ENCODE peak calls at places on chromosomes 13 and 19, in nine cellular contexts. S is GM23338, U is suprapubic skin, E is vagina, F is SK-N-MC, T is upper lobe of left lung, B is sigmoid colon, K is breast epithelium, V is prostate gland. C is an unnamed sample.

GRCh38 chr13:51817717-51818116 is 13.8 kb upstream of the DHRS12 start:
- DNase-seq in S (no peak), U (no peak), E (no peak), F (no peak), T (no peak), B (peak), K (no peak), V (no peak), C (no peak)

GRCh38 chr19:2542341-2543069 is 66.6 kb downstream of the GADD45B start:
- DNase-seq in S (peak), U (no peak), E (no peak), F (no peak), T (no peak), B (no peak), K (no peak), V (no peak), C (no peak)

GRCh38 chr13:43036386-43037220 is 13.2 kb downstream of the DNAJC15 start:
- DNase-seq in S (peak), U (no peak), E (no peak), F (no peak), T (peak), B (peak), K (no peak), V (no peak), C (no peak)

GRCh38 chr13:44199627-44200207 is 173.9 kb upstream of the SERP2 start:
- DNase-seq in S (no peak), U (no peak), E (no peak), F (no peak), T (peak), B (no peak), K (peak), V (peak), C (peak)

GRCh38 chr19:46355234-46355990 is 8.5 kb downstream of the PPP5C start:
- DNase-seq in S (no peak), U (no peak), E (no peak), F (no peak), T (no peak), B (peak), K (no peak), V (no peak), C (no peak)

GRCh38 chr13:26621731-26622401 is 64.4 kb downstream of the WASF3 start:
- DNase-seq in S (no peak), U (no peak), E (no peak), F (no peak), T (no peak), B (no peak), K (no peak), V (no peak), C (no peak)

GRCh38 chr13:93233997-93234416 is 7.4 kb downstream of the GPC6 start:
- DNase-seq in S (peak), U (no peak), E (no peak), F (no peak), T (no peak), B (no peak), K (no peak), V (no peak), C (no peak)

GRCh38 chr13:90732049-90732448 is 615.4 kb upstream of the MIR17HG start:
- DNase-seq in S (peak), U (no peak), E (no peak), F (no peak), T (no peak), B (no peak), K (no peak), V (no peak), C (no peak)

GRCh38 chr13:95269756-95270155 is 31.5 kb downstream of the ABCC4 start:
- DNase-seq in S (no peak), U (no peak), E (no peak), F (no peak), T (no peak), B (no peak), K (no peak), V (no peak), C (no peak)

GRCh38 chr13:24148414-24149305 is 11.9 kb upstream of the SPATA13 start:
- DNase-seq in S (peak), U (no peak), E (no peak), F (no peak), T (peak), B (no peak), K (peak), V (peak), C (peak)

GRCh38 chr19:2061936-2062729 is 11.1 kb upstream of the MKNK2 start:
- DNase-seq in S (peak), U (no peak), E (no peak), F (no peak), T (peak), B (no peak), K (no peak), V (no peak), C (no peak)

GRCh38 chr13:71464673-71465072 is 402.3 kb downstream of the DACH1 start:
- DNase-seq in S (no peak), U (no peak), E (no peak), F (no peak), T (no peak), B (no peak), K (no peak), V (no peak), C (no peak)

GRCh38 chr13:25171517-25172302 is at the start of gene AMER2:
- DNase-seq in S (peak), U (no peak), E (no peak), F (no peak), T (no peak), B (peak), K (no peak), V (no peak), C (no peak)

GRCh38 chr13:102555914-102556553 is 40.8 kb upstream of the TPP2 start:
- DNase-seq in S (peak), U (no peak), E (no peak), F (no peak), T (no peak), B (no peak), K (no peak), V (no peak), C (no peak)

GRCh38 chr19:46913852-46914430 is 53.1 kb downstream of the ARHGAP35 start:
- DNase-seq in S (no peak), U (no peak), E (no peak), F (no peak), T (no peak), B (no peak), K (no peak), V (no peak), C (no peak)

GRCh38 chr13:100584901-100585300 is 3.7 kb downstream of the GGACT start:
- DNase-seq in S (peak), U (no peak), E (no peak), F (no peak), T (no peak), B (no peak), K (no peak), V (no peak), C (no peak)

GRCh38 chr19:6425732-6426686 is 1.4 kb upstream of the KHSRP start:
- DNase-seq in S (no peak), U (no peak), E (no peak), F (no peak), T (no peak), B (no peak), K (no peak), V (no peak), C (no peak)

GRCh38 chr19:3243851-3244700 is 19.6 kb downstream of the CELF5 start:
- DNase-seq in S (peak), U (no peak), E (no peak), F (no peak), T (no peak), B (no peak), K (no peak), V (no peak), C (peak)

GRCh38 chr19:15299568-15300409 is 32.5 kb downstream of the BRD4 start:
- DNase-seq in S (no peak), U (no peak), E (no peak), F (no peak), T (no peak), B (no peak), K (no peak), V (no peak), C (no peak)

DNA sequence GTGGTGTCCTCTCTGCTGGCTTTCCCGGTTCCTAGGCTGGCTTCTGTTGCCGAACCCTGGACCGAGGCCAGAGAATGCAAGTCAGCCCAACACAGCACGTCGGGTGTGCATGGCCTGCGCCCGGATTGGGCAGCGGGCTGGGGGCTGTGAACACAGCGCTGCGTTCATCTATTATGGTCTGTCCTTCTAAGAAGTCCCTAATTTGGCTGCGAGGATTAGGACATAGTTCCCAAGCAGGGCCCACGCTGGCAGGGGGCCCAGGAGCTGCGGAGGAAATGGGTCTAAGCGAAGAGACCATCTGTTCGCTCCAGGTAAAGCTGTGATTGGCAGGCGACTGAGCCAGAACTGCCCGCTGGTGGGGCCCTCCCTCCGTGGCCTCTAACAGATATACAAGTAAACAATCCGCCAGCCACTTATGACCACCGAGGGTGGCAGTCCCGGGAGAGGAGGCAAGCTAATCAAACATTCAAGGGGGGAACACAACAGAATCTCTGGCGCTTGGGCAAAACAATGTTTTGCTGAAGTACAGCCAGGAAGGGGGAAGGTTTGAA is 6.0 kb downstream of the SYCE2 start:
- DNase-seq in S (peak), U (peak), E (no peak), F (no peak), T (peak), B (peak), K (peak), V (peak), C (peak)
- TF ChIP-seq POLR2AphosphoS5 in S (peak), U (no peak), E (peak), F (no peak), T (no peak), B (peak), K (peak), V (peak), C (peak)

GRCh38 chr13:30898721-30899188 is 7.3 kb upstream of the MEDAG start:
- DNase-seq in S (no peak), U (no peak), E (no peak), F (no peak), T (peak), B (no peak), K (no peak), V (no peak), C (no peak)
- TF ChIP-seq POLR2AphosphoS5 in S (no peak), U (peak), E (peak), F (no peak), T (no peak), B (peak), K (peak), V (peak), C (peak)

DNA sequence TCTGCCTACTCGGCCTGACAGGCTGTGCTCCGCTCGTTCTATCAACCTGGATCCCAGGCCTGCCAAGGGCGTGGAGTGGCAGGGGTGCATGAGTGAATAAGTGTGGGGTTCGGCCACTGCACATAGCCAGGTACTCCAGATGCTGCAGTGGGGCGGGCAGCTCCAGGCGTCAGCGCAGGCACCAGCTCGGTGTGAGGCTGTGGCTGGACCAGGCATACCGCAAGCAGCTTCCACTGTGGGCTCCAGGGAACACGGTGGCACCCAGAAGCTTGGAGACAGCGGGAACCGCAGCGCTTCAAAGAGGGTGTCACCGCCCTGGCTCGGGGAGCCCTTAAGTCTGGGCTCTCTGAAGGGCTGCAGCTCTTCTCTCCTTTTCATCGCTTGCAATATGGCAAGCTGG is 1630.2 kb downstream of the OLFM4 start:
- DNase-seq in S (no peak), U (no peak), E (no peak), F (no peak), T (no peak), B (no peak), K (no peak), V (no peak), C (no peak)
- TF ChIP-seq POLR2AphosphoS5 in S (no peak), U (no peak), E (no peak), F (no peak), T (no peak), B (no peak), K (no peak), V (no peak), C (no peak)

DNA sequence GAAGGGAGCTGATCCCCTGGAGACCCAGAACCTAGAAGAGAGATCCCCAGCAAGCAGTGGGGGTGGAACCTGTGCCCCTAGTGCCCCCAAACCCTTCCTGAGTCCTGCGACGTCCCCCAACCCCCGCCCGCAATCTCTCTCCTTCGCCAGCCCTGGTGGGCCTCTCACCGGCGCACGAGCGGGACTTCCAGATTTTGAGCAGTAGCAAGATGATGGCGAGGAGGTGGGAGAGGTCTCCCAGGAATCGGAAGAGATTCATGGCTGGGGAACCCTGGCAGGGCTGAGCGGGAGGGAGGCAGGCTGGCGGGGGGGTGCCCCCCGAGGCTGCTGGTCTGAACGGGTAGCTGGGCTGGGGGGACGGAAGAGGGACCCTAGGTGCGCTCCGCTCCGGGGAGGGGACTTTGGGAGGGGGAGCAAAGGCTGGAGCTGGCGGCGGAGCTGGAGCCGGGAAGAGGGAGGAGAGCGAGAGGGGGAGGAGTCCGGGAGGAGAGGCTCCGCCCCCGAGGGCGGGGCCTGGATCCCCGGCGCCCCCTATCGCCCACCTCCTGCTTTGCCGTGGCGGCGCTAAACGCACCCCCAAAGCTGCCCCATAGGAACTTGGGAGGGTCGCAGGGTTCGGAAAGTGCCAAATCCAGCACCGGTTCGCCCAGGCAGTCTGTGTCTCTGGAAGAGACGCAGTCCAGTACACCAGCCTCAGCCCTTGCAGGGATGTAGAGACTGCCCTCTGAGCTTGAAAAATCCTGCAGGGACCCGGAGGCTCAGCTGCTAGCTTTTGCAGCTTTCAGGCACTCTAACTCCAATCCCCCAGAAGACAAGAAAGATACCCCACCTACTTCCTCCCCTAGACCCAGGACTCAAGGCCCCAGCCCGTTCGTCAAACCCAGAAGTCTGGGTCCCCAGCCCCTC is at the start of gene KDELR1:
- DNase-seq in S (peak), U (peak), E (no peak), F (no peak), T (peak), B (peak), K (peak), V (peak), C (peak)
- TF ChIP-seq POLR2AphosphoS5 in S (peak), U (no peak), E (no peak), F (peak), T (peak), B (peak), K (peak), V (peak), C (no peak)

C was measured in stomach.